ENCODE peak calls at places on chromosomes 12 and 14, in four cellular contexts. H is HCT116, A is prostate gland, W is GM23338. S is an unnamed sample.

GRCh38 chr14:106346534-106347290 is 820.3 kb downstream of the TMEM121 start:
- DNase-seq in W (no peak), A (no peak), H (no peak), S (no peak)

GRCh38 chr12:89163918-89164317 is 188.4 kb downstream of the DUSP6 start:
- DNase-seq in H (no peak), A (no peak), W (no peak), S (no peak)

GRCh38 chr12:131912526-131913274 is 16.4 kb upstream of the PUS1 start:
- DNase-seq in W (no peak), H (peak), A (peak), S (peak)

GRCh38 chr12:96912943-96913342 is 5.9 kb downstream of the NEDD1 start:
- DNase-seq in H (no peak), W (no peak), A (no peak), S (no peak)

GRCh38 chr12:119720349-119720748 is 52.4 kb downstream of the PRKAB1 start:
- DNase-seq in W (no peak), H (no peak), A (no peak), S (no peak)

GRCh38 chr14:50954811-50955372 is 10.6 kb upstream of the PYGL start:
- DNase-seq in H (peak), A (no peak), W (peak), S (no peak)

GRCh38 chr12:6080149-6081045 is 44.1 kb downstream of the VWF start:
- DNase-seq in W (no peak), A (no peak), H (no peak), S (no peak)

GRCh38 chr12:47736877-47737676 is 11.8 kb upstream of the ENDOU start:
- DNase-seq in A (peak), W (no peak), H (no peak), S (peak)

DNA sequence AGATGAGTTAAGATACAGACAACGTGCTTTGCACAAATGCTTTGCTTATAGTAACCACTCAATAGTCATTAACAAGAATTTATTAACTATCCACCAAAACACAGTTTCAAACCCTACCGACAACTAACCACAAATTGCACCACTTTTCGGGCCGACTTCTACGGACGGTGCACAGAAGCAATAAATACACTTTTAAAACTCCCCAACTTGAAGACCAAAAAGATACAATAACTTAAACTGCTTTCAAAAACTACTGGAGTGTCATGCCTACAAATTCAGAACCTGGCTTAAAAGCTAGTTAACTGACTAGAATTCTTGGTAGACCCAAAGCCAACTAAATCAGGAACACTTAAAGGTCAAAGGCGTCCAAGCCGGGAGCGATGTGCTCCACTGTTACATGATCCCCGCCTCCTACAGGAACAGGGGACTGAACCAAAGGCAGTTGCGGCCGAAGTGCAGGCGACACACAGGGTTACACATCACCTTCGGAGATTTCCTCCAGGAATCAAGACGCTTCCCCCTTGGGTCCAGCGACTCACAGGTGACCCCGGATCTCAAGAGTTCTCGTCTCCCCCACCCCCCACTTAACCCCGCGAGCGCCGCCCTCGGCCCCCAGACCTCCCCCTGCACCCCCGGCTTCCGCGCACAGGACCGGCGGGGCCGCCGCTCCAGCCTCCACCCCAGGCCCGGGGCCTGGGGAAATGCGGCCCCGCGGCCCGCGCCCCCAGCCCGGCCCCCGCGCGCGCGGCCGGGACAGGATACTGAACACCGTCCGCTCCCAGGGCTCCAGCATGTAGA is 507 bp downstream of the SPTSSA start:
- DNase-seq in W (peak), A (peak), H (peak), S (peak)
- TF ChIP-seq POLR2AphosphoS5 in W (no peak), A (no peak), H (no peak), S (no peak)

GRCh38 chr14:32565256-32565655 is 236.2 kb downstream of the AKAP6 start:
- DNase-seq in W (no peak), A (no peak), H (no peak), S (no peak)

GRCh38 chr14:32561520-32561919 is 232.4 kb downstream of the AKAP6 start:
- DNase-seq in A (no peak), W (peak), H (no peak), S (no peak)

GRCh38 chr14:32560213-32560857 is 231.2 kb downstream of the AKAP6 start:
- DNase-seq in A (peak), H (peak), W (peak), S (peak)

GRCh38 chr14:32567543-32568384 is 238.7 kb downstream of the AKAP6 start:
- DNase-seq in A (no peak), W (no peak), H (no peak), S (no peak)

DNA sequence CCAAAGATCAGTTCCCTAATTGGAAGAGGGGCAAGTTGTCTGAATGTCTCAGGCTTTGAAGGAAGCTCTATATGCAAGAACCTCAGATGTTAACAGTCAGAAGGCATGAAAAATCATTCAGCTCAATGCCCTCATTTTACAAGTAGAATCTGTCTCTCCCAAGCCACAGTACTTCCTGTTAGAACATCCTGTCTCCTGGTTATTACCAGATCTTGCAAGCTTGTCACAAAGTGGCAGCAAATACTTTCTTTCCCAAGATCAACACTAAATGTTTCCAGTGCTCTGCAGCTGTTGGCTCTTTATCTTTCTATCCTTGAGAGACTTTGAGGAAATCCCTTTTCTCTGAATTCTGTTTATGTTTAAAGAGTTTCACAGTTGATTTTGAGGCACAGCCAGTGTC is 235.5 kb downstream of the AKAP6 start:
- DNase-seq in A (peak), H (no peak), W (no peak), S (no peak)
- TF ChIP-seq POLR2AphosphoS5 in A (peak), H (no peak), W (no peak), S (peak)

GRCh38 chr12:48786591-48787544 is 2.0 kb downstream of the ADCY6 start:
- DNase-seq in H (no peak), A (no peak), W (no peak), S (no peak)

GRCh38 chr12:48789858-48790326 is 1.0 kb upstream of the ADCY6 start:
- DNase-seq in W (no peak), H (no peak), A (no peak), S (no peak)

GRCh38 chr12:48787791-48788521 is 933 bp downstream of the ADCY6 start:
- DNase-seq in W (no peak), A (no peak), H (no peak), S (no peak)

GRCh38 chr12:48788522-48788851 is 402 bp downstream of the ADCY6 start:
- DNase-seq in A (no peak), W (no peak), H (no peak), S (no peak)

DNA sequence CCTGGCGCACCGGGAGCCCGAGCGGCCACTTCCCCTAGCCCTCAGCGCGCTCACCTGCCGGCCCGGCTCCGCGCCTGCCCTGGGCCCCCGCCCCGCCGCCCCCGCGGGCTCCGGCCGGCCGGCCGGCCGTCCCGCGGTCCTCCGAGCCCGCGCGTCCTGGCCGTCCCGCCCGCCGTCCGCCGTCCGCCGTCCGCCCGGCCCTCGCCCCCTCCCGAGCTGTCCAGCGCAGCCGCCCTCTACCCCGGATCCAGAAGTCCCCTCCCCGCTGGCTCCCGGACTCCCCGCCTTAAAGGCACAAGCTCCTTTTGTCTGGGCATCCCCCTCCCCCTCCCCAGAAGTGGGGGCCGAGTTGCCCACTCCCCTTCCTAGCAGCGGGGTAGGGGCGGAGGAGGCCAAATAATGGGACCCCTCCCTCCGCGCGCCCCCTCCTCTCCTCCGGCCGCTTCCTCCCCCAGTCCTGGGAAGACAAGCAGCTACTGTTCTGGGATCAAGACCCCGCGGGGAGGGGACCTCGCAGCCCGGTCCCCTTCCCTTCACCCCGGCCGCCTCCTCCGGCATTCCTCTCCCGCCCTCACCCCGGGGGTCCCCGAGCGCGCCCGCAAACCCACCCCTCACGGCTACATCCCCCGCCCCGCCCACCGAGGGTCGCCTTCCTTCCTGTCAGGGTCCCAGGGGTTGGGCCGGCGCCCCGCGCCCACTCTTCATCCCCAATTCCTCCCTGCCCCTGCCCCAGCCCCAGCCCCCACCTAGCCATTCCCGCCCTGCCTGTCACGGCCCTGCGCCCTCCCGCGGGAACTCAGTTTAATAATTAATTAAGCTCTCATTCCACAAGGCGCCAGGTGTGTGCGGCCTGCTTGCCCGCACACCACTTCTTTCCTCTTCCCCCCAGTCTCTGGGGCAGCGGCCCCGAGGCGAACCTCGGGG is at the start of gene ADCY6:
- DNase-seq in A (peak), W (peak), H (peak), S (peak)
- TF ChIP-seq POLR2AphosphoS5 in A (peak), W (no peak), H (peak), S (no peak)

DNA sequence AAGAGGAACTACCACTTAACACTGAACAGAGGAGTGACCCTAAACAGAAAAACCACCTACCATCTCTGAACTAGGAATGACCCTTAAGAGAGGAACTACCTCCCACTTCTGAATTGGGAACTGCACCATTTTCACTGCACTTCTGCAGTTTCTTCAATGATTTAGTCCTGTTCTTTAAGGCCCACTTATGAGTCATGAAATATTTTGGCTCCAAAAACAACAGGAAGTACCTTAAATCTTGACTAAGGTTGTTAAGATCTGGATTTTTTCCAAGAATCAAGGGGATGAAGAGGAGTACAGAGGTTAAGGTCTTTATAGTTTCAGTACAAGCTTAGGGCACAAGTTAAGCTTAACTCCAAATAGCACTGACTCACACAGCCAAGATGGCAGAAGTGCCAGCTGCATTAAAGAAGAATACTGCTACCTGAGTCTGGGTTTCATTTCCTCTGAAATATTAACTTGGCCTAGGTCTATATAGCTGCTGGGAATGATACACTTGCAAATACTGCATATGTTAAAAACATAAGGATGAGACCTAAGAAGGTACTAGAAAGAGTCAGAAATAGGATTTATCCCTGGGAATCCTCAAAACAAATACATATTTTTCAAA is 4.2 kb downstream of the NPC2 start:
- DNase-seq in W (no peak), A (no peak), H (peak), S (no peak)
- TF ChIP-seq POLR2AphosphoS5 in W (no peak), A (no peak), H (no peak), S (no peak)

DNA sequence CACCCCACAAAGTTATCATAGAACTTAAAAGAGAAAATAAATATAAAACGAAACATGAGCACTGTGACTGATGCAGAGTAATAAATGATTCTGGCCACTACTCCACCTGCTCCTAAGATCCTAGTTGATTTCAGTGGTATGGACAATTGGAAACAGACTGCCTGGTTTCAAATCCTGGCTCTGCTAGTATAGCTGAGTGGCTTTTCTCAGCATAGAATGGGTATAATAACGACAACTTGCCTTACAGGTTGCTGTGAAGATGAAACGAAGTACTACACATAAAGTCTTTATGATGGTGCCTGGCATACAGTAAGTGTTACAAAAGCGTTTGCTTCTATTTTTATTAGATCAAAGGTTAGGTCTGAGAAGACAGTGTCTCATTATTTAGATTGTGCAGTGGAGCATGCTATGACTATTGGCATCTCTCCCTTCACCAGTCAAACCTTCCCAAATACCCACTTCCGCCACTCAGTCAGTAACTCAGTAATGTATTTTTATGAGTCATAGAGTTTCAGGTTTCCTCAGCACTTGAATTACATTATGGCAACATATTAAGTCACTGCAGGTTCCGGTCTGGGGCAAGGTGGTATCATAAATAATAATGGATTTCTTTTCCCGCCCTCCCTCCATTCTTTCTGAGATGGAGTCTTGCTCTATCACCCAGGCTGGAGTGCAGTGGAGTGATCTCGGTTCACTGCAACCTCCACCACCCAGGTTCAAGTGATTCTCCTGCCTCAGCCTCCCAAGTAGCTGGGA is 29.7 kb upstream of the NR2C1 start:
- DNase-seq in A (peak), W (no peak), H (peak), S (no peak)
- TF ChIP-seq POLR2AphosphoS5 in A (peak), W (no peak), H (peak), S (no peak)

GRCh38 chr14:69584389-69584788 is 9.7 kb upstream of the CCDC177 start:
- DNase-seq in W (no peak), A (no peak), H (no peak), S (no peak)
- TF ChIP-seq POLR2AphosphoS5 in W (no peak), A (no peak), H (no peak), S (no peak)

GRCh38 chr12:65403188-65403587 is 124.7 kb downstream of the MSRB3 start:
- DNase-seq in W (no peak), A (no peak), H (no peak), S (no peak)

GRCh38 chr12:65407388-65408149 is 129.1 kb downstream of the MSRB3 start:
- DNase-seq in H (no peak), W (no peak), A (no peak), S (no peak)

DNA sequence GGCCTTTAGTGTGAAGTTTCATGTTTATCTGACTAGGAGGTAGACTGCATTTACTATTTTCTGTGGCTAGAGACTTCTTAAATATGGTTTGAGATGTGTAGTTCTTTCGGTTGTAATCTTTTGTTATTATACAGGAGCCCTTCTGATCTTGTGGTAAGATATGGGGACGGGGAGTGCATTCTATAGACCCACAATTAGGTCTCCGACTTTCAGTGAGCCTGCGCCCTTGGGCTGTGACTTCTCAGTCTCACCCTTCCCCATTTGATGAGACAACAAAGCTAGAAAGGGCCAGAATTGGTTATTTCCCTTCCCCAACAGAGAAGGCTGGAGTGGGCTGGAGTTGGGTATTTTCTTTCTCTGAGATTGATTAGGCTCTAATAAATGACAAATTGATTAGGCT is 130.0 kb downstream of the MSRB3 start:
- DNase-seq in H (no peak), A (no peak), W (no peak), S (no peak)
- TF ChIP-seq POLR2AphosphoS5 in H (no peak), A (no peak), W (no peak), S (no peak)

S was measured in stomach.